ENCODE peak calls at places on chromosomes 4 and X, in four cellular contexts. J is HepG2, Q is GM12878, Y is K562. V is an unnamed sample.

GRCh38 chr4:94244087-94244828 is 36.6 kb downstream of the SMARCAD1 start:
- DNase-seq in Y (no peak), Q (no peak), J (no peak), V (no peak)

GRCh38 chr4:173111031-173111430 is 57.6 kb upstream of the GALNT7 start:
- DNase-seq in J (no peak), Q (no peak), Y (no peak), V (no peak)

GRCh38 chrX:93259029-93259428 is 414.3 kb downstream of the NAP1L3 start:
- DNase-seq in J (no peak), Y (no peak), Q (no peak), V (no peak)

GRCh38 chr4:62806786-62807185 is 1602.5 kb downstream of the TECRL start:
- DNase-seq in J (peak), Q (no peak), Y (no peak), V (no peak)

GRCh38 chrX:107429090-107429489 is 20.4 kb upstream of the FRMPD3 start:
- DNase-seq in Q (no peak), Y (no peak), J (peak), V (peak)

GRCh38 chrX:70289168-70289792 is 447 bp downstream of the PDZD11 start:
- DNase-seq in Q (no peak), J (no peak), Y (no peak), V (no peak)

GRCh38 chrX:9498236-9498635 is 33.4 kb downstream of the TBL1X start:
- DNase-seq in Q (no peak), Y (no peak), J (no peak), V (no peak)

GRCh38 chr4:28557755-28558154 is 1697.1 kb downstream of the STIM2 start:
- DNase-seq in Y (no peak), Q (no peak), J (no peak), V (no peak)

GRCh38 chrX:107567370-107567769 is 60.9 kb upstream of the PRPS1 start:
- DNase-seq in Y (peak), Q (no peak), J (no peak), V (no peak)

GRCh38 chr4:82320351-82320750 is 53.4 kb downstream of the HNRNPD start:
- DNase-seq in Y (no peak), Q (no peak), J (no peak), V (no peak)

GRCh38 chr4:42653606-42654560 is 3.0 kb downstream of the ATP8A1 start:
- DNase-seq in Y (no peak), J (no peak), Q (no peak), V (no peak)

GRCh38 chr4:19729873-19730735 is 521.6 kb upstream of the SLIT2 start:
- DNase-seq in Q (no peak), J (no peak), Y (no peak), V (no peak)

GRCh38 chr4:117137143-117137542 is 51.8 kb upstream of the TRAM1L1 start:
- DNase-seq in Y (no peak), Q (no peak), J (no peak), V (no peak)

GRCh38 chr4:43496188-43496587 is 603.7 kb downstream of the GRXCR1 start:
- DNase-seq in Y (no peak), J (no peak), Q (no peak), V (no peak)

GRCh38 chr4:52837716-52838558 is 24.2 kb upstream of the RASL11B start:
- DNase-seq in Q (no peak), J (peak), Y (no peak), V (no peak)

GRCh38 chrX:66914082-66914481 is 275.2 kb upstream of the EDA2R start:
- DNase-seq in Q (no peak), Y (no peak), J (peak), V (no peak)

GRCh38 chr4:85058551-85058950 is 92.1 kb upstream of the WDFY3 start:
- DNase-seq in Y (no peak), J (no peak), Q (no peak), V (no peak)

GRCh38 chrX:11733614-11734013 is 24.4 kb upstream of the MSL3 start:
- DNase-seq in Y (no peak), Q (no peak), J (no peak), V (no peak)

GRCh38 chr4:82555279-82555678 is 6.5 kb downstream of the TMEM150C start:
- DNase-seq in Y (no peak), J (no peak), Q (no peak), V (no peak)

GRCh38 chr4:142331646-142332045 is 514.5 kb downstream of the INPP4B start:
- DNase-seq in Q (no peak), J (no peak), Y (no peak), V (no peak)

GRCh38 chr4:7701866-7702649 is 237.6 kb downstream of the AFAP1 start:
- DNase-seq in Y (no peak), J (no peak), Q (no peak), V (no peak)

GRCh38 chr4:148443550-148444295 is 1.5 kb upstream of the NR3C2 start:
- DNase-seq in Y (no peak), Q (no peak), J (no peak), V (peak)

GRCh38 chrX:52262195-52262546 is 77.5 kb downstream of the MAGED4 start:
- DNase-seq in J (no peak), Y (no peak), Q (no peak), V (no peak)

GRCh38 chrX:30971761-30972603 is 82.9 kb upstream of the TAB3 start:
- DNase-seq in Q (no peak), Y (peak), J (peak), V (peak)

GRCh38 chr4:107252621-107253020 is 216.5 kb upstream of the DKK2 start:
- DNase-seq in J (no peak), Q (no peak), Y (no peak), V (no peak)

GRCh38 chrX:130887392-130887791 is 15.6 kb downstream of the ENOX2 start:
- DNase-seq in J (no peak), Q (no peak), Y (no peak), V (no peak)

GRCh38 chrX:68820476-68821110 is 8.2 kb upstream of the EFNB1 start:
- DNase-seq in J (no peak), Q (no peak), Y (no peak), V (no peak)

GRCh38 chr4:22607382-22607781 is 85.4 kb upstream of the GBA3 start:
- DNase-seq in Q (no peak), J (peak), Y (no peak), V (peak)

GRCh38 chr4:98248984-98249383 is 12.2 kb upstream of the RAP1GDS1 start:
- DNase-seq in Q (no peak), J (no peak), Y (no peak), V (no peak)

GRCh38 chr4:140092094-140092820 is 61.7 kb downstream of the MAML3 start:
- DNase-seq in Q (no peak), Y (no peak), J (no peak), V (peak)

GRCh38 chr4:88751258-88752075 is 53.8 kb upstream of the NAP1L5 start:
- DNase-seq in Y (no peak), J (no peak), Q (no peak), V (no peak)

GRCh38 chrX:72297953-72298730 is 7.6 kb downstream of the CITED1 start:
- DNase-seq in Q (no peak), Y (no peak), J (peak), V (peak)
- TF ChIP-seq ATF3 in Q (no peak), Y (no peak), J (no peak), V (no peak)

DNA sequence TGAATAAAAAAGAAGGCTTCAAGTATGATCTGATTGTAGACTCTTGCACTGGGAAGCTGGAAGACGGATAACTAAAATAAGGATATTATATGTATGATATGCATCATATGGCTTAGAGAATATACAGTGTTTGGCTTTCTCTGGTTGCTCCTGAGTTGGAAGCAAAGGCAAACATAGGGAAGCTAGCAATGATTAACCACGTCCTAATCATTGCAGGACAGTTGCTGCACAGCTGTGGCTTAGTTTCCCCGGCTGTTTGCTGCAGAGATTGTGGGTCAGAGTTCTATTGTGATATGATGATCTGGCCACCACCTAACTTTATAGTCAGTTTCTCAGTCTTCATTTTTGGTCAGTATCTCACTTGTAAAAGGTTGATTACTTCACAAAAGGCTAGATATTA is 36.3 kb upstream of the PARM1 start:
- DNase-seq in Y (no peak), Q (no peak), J (no peak), V (no peak)
- TF ChIP-seq NR2C2 in Y (no peak), Q (no peak), J (no peak), V (no peak)

GRCh38 chrX:129682979-129683378 is 28.2 kb upstream of the APLN start:
- DNase-seq in Y (no peak), Q (no peak), J (no peak), V (no peak)
- TF ChIP-seq ATF3 in Y (no peak), Q (no peak), J (no peak), V (no peak)

DNA sequence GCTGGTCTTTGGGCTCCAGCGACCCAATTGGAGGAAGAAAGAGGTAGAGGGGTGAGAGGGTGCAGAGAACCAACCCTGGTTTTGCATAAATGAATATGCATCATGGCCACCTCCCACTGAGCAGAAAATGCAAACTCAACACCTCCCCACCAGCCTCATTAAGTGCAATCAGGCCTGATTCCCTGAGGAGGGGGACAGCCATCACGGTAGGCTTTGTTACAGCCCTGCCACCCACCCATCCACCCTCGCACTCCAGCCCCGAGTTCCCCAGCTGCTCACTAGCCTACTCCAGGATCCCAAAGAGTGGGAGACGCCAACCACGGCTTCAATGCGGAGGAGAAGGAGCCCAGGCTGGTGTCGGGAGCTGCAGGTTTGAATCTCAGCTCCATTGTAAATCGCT is 48.3 kb upstream of the MAN2B2 start:
- DNase-seq in J (no peak), Q (no peak), Y (no peak), V (peak)
- TF ChIP-seq NR2C2 in J (no peak), Q (no peak), Y (no peak), V (no peak)

V was measured in WTC11.